ENCODE peak calls at places on chromosomes 5 and 9, in seven cellular contexts. W is GM23338, F is hepatocyte, M is HCT116, C is HepG2, B is A549, O is pancreas. D is an unnamed sample. For H3K4me1, the result is how much of the 10 kb centered on the place peaks cover.

GRCh38 chr5:10304932-10305331 is 2.8 kb downstream of the CMBL start:
- DNase-seq in M (no peak), B (no peak), F (no peak), W (no peak), C (no peak), O (no peak), D (no peak)

GRCh38 chr9:35700942-35701341 is 11.2 kb upstream of the TPM2 start:
- DNase-seq in B (no peak), W (no peak), F (no peak), M (no peak), C (no peak), O (no peak), D (no peak)

GRCh38 chr9:109912726-109913460 is 132.9 kb downstream of the PALM2AKAP2 start:
- DNase-seq in C (no peak), W (no peak), O (no peak), M (no peak), F (no peak), B (no peak), D (no peak)

GRCh38 chr5:66864240-66864884 is 268.2 kb downstream of the MAST4 start:
- DNase-seq in F (no peak), B (peak), M (no peak), O (no peak), C (peak), W (peak), D (peak)

GRCh38 chr9:99752710-99753109 is 69.0 kb upstream of the NR4A3 start:
- DNase-seq in C (no peak), M (no peak), B (no peak), O (no peak), F (no peak), W (no peak), D (no peak)

GRCh38 chr9:126893079-126893478 is 21.5 kb upstream of the RALGPS1 start:
- DNase-seq in F (no peak), B (no peak), C (peak), M (peak), W (peak), O (no peak), D (no peak)

GRCh38 chr5:37086466-37087178 is 162.6 kb downstream of the CPLANE1 start:
- DNase-seq in W (peak), O (no peak), M (no peak), F (peak), C (peak), B (no peak), D (peak)

GRCh38 chr5:1129725-1130082 is 17.8 kb upstream of the SLC12A7 start:
- DNase-seq in W (no peak), C (no peak), F (no peak), O (peak), M (no peak), B (no peak), D (peak)

GRCh38 chr9:90939367-90939766 is 137.7 kb downstream of the SYK start:
- DNase-seq in W (no peak), B (no peak), O (no peak), C (no peak), M (no peak), F (no peak), D (no peak)

GRCh38 chr9:16417101-16417500 is 453.4 kb downstream of the BNC2 start:
- DNase-seq in B (no peak), O (no peak), F (peak), M (no peak), W (no peak), C (no peak), D (no peak)

GRCh38 chr9:114486205-114486963 is 18.9 kb downstream of the WHRN start:
- DNase-seq in W (no peak), O (no peak), C (no peak), F (no peak), M (no peak), B (no peak), D (no peak)
- H3K4me1 ChIP-seq in W (under half), O (under half), C (under half), F (under half), M (under half), B (under half), D (under half)

DNA sequence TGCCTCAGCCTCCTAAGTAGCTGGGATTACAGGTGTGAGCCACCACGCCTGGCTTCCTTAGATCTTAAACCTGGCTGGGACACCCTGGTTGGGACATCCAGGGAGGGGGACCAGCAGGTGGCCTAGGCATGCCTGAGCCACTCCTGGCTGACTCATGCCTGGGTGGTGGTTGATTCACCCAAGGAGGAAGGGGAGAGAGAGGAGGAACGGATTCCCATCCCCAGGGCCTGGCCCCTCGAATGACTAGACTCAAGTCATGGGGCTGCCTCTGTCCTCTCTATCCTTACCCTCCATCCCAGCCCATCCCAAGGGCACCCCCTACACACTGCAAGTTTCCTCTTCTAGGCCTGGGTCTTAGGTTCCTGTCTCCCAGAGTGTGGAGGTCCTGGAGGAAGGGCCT is 12.7 kb downstream of the EEIG1 start:
- DNase-seq in F (peak), M (peak), O (no peak), C (no peak), W (no peak), B (peak), D (peak)
- H3K4me1 ChIP-seq in F (half or more), M (half or more), O (half or more), C (half or more), W (under half), B (half or more), D (half or more)

DNA sequence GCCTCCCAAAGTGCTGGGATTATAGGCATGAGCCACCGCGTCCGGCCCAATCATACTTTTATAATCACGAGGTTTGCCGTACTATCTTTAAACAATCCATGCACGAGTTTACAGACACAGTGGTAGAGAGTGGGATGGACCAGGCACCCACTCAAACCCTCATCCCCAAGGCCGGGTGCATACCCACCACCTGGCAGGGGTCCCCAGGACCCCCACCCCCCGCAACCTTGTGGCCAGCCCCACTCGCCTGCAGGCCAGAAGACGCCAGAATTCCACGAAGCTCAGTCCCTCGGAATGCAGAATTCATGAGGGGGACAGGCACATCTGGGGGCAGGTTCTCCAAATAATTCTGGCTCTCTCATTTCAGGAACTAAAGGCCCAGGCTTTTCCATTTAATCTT is 17.1 kb downstream of the NACC2 start:
- DNase-seq in C (no peak), B (no peak), O (no peak), W (peak), M (no peak), F (no peak), D (peak)
- H3K4me1 ChIP-seq in C (under half), B (under half), O (under half), W (under half), M (under half), F (under half), D (under half)

DNA sequence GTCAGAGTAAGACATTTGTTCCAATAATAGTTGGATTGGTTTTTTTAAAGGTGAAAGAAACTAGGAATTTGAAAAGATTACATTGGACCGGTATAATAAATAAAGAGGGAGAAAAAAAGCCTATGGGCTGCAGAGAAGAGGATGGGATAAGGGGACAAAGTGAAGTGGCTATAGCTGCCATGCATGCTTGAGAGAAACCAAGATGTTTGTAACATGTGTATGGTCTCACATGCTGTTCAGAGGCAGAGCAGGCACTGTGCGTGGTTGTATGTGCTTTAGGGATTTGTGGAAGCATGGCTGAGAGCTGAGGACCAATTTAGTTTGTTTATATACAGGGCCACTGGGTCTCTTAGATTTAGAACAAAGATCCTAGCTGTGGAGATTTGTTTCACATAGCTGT is 32.7 kb downstream of the LNPEP start:
- DNase-seq in B (no peak), W (no peak), C (no peak), F (peak), O (no peak), M (no peak), D (no peak)
- H3K4me1 ChIP-seq in B (under half), W (under half), C (under half), F (under half), O (under half), M (under half), D (under half)

GRCh38 chr9:121889990-121890563 is 203.0 kb downstream of the TTLL11 start:
- DNase-seq in C (no peak), W (no peak), O (no peak), M (no peak), F (no peak), B (no peak), D (no peak)

GRCh38 chr9:121885345-121885901 is 207.7 kb downstream of the TTLL11 start:
- DNase-seq in W (no peak), C (no peak), O (no peak), B (no peak), F (no peak), M (no peak), D (no peak)

GRCh38 chr9:121888438-121888775 is 204.7 kb downstream of the TTLL11 start:
- DNase-seq in B (peak), C (no peak), W (no peak), F (no peak), O (no peak), M (no peak), D (no peak)

GRCh38 chr9:121886759-121887485 is 206.2 kb downstream of the TTLL11 start:
- DNase-seq in F (no peak), O (no peak), C (no peak), M (no peak), B (no peak), W (no peak), D (no peak)

GRCh38 chr9:121887553-121888437 is 205.3 kb downstream of the TTLL11 start:
- DNase-seq in O (no peak), C (no peak), W (no peak), F (no peak), B (no peak), M (no peak), D (no peak)
- H3K4me1 ChIP-seq in O (under half), C (under half), W (under half), F (under half), B (under half), M (under half), D (under half)

GRCh38 chr5:173641171-173641570 is 24.7 kb upstream of the BOD1 start:
- DNase-seq in W (no peak), O (no peak), C (no peak), B (no peak), F (no peak), M (no peak), D (no peak)
- H3K4me1 ChIP-seq in W (under half), O (under half), C (under half), B (under half), F (under half), M (under half), D (under half)

GRCh38 chr9:93286252-93287188 is 102.6 kb downstream of the WNK2 start:
- DNase-seq in M (no peak), B (no peak), C (no peak), W (no peak), F (no peak), O (no peak), D (no peak)

GRCh38 chr9:93287189-93287552 is 103.2 kb downstream of the WNK2 start:
- DNase-seq in F (no peak), O (no peak), W (no peak), B (no peak), C (no peak), M (no peak), D (no peak)

GRCh38 chr9:93288891-93289883 is 105.2 kb downstream of the WNK2 start:
- DNase-seq in W (peak), O (no peak), M (no peak), B (peak), C (peak), F (peak), D (no peak)

GRCh38 chr9:93287593-93287992 is 103.7 kb downstream of the WNK2 start:
- DNase-seq in M (no peak), B (no peak), O (no peak), F (no peak), W (no peak), C (no peak), D (no peak)

DNA sequence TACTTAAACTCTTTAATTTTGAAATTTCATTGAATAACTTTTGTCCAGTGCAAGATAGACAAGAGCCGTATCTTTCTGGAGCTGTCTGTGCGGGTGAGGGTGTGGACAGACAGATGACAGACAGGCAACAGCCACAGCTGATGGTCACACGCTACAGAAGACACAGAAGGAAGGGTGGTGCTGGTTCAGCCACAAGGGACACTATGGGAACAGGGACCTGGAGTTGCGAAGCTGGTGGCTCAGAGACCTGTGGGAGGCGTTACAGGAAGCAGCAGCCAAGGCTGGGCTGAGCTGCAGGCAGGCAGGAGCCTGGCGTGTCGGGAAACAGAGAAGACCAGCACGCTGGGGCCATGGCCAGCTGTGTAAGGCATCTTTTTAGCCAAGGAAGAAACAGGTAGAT is 104.4 kb downstream of the WNK2 start:
- DNase-seq in O (no peak), C (peak), F (no peak), B (no peak), W (peak), M (no peak), D (no peak)
- H3K4me1 ChIP-seq in O (under half), C (under half), F (under half), B (under half), W (under half), M (under half), D (under half)

DNA sequence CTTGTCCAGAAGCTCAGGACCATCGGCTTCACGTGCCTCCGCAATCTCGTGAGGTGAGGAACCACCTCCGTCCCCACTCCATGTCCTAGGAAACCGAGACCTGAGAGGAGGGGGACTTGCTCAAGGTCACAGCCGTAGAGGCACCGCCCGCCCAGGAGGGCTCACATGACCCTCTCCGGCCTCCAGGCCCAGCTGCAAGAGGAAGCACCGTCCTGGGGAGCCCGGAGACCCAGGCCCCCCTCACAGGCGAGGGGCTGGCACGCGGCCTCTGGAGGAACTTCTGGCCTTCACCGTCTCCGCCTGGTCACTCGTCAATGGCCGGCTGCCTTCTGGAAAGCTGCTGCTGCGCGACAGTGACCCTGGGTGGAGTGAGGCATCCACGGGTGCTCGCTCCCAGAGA is 24.2 kb downstream of the FAM78A start:
- DNase-seq in W (peak), O (no peak), B (no peak), C (no peak), F (peak), M (no peak), D (no peak)
- H3K4me1 ChIP-seq in W (under half), O (under half), B (under half), C (under half), F (under half), M (under half), D (under half)

D was measured in mucosa of descending colon.